ENCODE peak calls at places on chromosomes 16 and 17, in five cellular contexts. S is uterus, Y is GM23338, T is AG10803, E is Right ventricle myocardium superior. W is an unnamed sample.

GRCh38 chr16:85537795-85538401 is 75.2 kb upstream of the GSE1 start:
- DNase-seq in S (no peak), Y (peak), T (no peak), E (no peak), W (no peak)

GRCh38 chr17:74485841-74486240 is 19.4 kb downstream of the CD300A start:
- DNase-seq in S (no peak), Y (no peak), T (no peak), E (no peak), W (no peak)

GRCh38 chr17:50863221-50863843 is 2.8 kb downstream of the TOB1 start:
- DNase-seq in S (no peak), Y (peak), T (no peak), E (no peak), W (peak)

GRCh38 chr16:85629326-85629725 is 16.2 kb downstream of the GSE1 start:
- DNase-seq in S (no peak), Y (no peak), T (no peak), E (peak), W (no peak)

GRCh38 chr17:10171057-10171456 is 27.3 kb downstream of the GAS7 start:
- DNase-seq in S (peak), Y (no peak), T (peak), E (peak), W (no peak)

GRCh38 chr16:57480127-57480753 is 6.1 kb downstream of the DOK4 start:
- DNase-seq in S (peak), Y (no peak), T (peak), E (peak), W (no peak)

GRCh38 chr16:27109666-27110523 is 43.2 kb downstream of the C16orf82 start:
- DNase-seq in S (peak), Y (peak), T (peak), E (peak), W (peak)

GRCh38 chr16:81901483-81901882 is 109.8 kb downstream of the SDR42E1 start:
- DNase-seq in S (peak), Y (no peak), T (peak), E (no peak), W (peak)

GRCh38 chr17:35294756-35295155 is 51.9 kb downstream of the SLFN5 start:
- DNase-seq in S (no peak), Y (no peak), T (no peak), E (no peak), W (no peak)

GRCh38 chr16:72677662-72678447 is 370.1 kb downstream of the ZFHX3 start:
- DNase-seq in S (no peak), Y (no peak), T (peak), E (no peak), W (peak)

GRCh38 chr17:64781394-64781793 is 119.3 kb upstream of the SMURF2 start:
- DNase-seq in S (peak), Y (peak), T (no peak), E (peak), W (no peak)

GRCh38 chr17:1022278-1023024 is 25.5 kb downstream of the TIMM22 start:
- DNase-seq in S (no peak), Y (no peak), T (no peak), E (peak), W (no peak)

GRCh38 chr16:84583995-84584394 is 33.9 kb downstream of the COTL1 start:
- DNase-seq in S (no peak), Y (no peak), T (no peak), E (no peak), W (no peak)

GRCh38 chr17:1056761-1057160 is 59.8 kb downstream of the TIMM22 start:
- DNase-seq in S (no peak), Y (no peak), T (no peak), E (peak), W (no peak)

GRCh38 chr16:85663891-85664321 is 24.8 kb downstream of the GINS2 start:
- DNase-seq in S (no peak), Y (no peak), T (no peak), E (peak), W (no peak)

GRCh38 chr16:65244811-65245210 is 122.9 kb upstream of the CDH11 start:
- DNase-seq in S (no peak), Y (no peak), T (no peak), E (no peak), W (no peak)

GRCh38 chr16:12054868-12055267 is 78.3 kb downstream of the SNX29 start:
- DNase-seq in S (no peak), Y (no peak), T (no peak), E (no peak), W (no peak)

GRCh38 chr17:66537518-66537917 is 235.1 kb downstream of the PRKCA start:
- DNase-seq in S (no peak), Y (no peak), T (no peak), E (no peak), W (no peak)

GRCh38 chr16:81004646-81005353 is 1.9 kb downstream of the CMC2 start:
- DNase-seq in S (peak), Y (peak), T (peak), E (no peak), W (peak)

GRCh38 chr16:84982434-84982833 is 28.9 kb downstream of the ZDHHC7 start:
- DNase-seq in S (no peak), Y (no peak), T (no peak), E (no peak), W (no peak)

GRCh38 chr17:18966831-18967624 is 15.1 kb downstream of the SLC5A10 start:
- DNase-seq in S (no peak), Y (peak), T (peak), E (no peak), W (peak)

GRCh38 chr16:73152731-73153130 is 104.8 kb upstream of the ZFHX3 start:
- DNase-seq in S (no peak), Y (peak), T (no peak), E (no peak), W (no peak)

GRCh38 chr17:18182978-18183333 is 672 bp upstream of the ALKBH5 start:
- DNase-seq in S (peak), Y (no peak), T (peak), E (peak), W (no peak)

GRCh38 chr17:28949185-28950016 is 1.9 kb downstream of the PHF12 start:
- DNase-seq in S (peak), Y (peak), T (peak), E (peak), W (peak)

GRCh38 chr17:81102352-81102751 is 63.0 kb upstream of the PVALEF start:
- DNase-seq in S (no peak), Y (no peak), T (no peak), E (no peak), W (no peak)

GRCh38 chr16:31471875-31472558 is at the start of gene TGFB1I1:
- DNase-seq in S (peak), Y (peak), T (peak), E (peak), W (peak)

W was measured in astrocyte of the spinal cord.